ENCODE peak calls at places on chromosomes 4 and X, in five cellular contexts. E, Z, W, K and V are unnamed samples.
A peak's percentile ranks its signal among the peaks of the same experiment; 100 is the strongest.

GRCh38 chr4:76981649-76982048 is 32.1 kb downstream of the SEPTIN11 start:
- DNase-seq in E (no peak), Z (no peak), W (no peak), K (no peak), V (no peak)

GRCh38 chr4:179415016-179415841 is 1973.0 kb upstream of the AGA start:
- DNase-seq in E (no peak), Z (peak; percentile 1), W (no peak), K (no peak), V (no peak)

GRCh38 chrX:131704136-131704695 is 160.3 kb downstream of the OR13H1 start:
- DNase-seq in E (peak; percentile 74), Z (no peak), W (no peak), K (peak; percentile 89), V (no peak)

GRCh38 chr4:123649644-123650356 is 253.2 kb downstream of the SPRY1 start:
- DNase-seq in E (no peak), Z (peak; percentile 50), W (no peak), K (no peak), V (no peak)

GRCh38 chr4:2402053-2402452 is 16.4 kb downstream of the ZFYVE28 start:
- DNase-seq in E (peak; percentile 61), Z (no peak), W (no peak), K (no peak), V (peak; percentile 68)

GRCh38 chr4:101066586-101066985 is 280.7 kb downstream of the PPP3CA start:
- DNase-seq in E (no peak), Z (no peak), W (no peak), K (no peak), V (no peak)

GRCh38 chr4:54802336-54802735 is 144.6 kb downstream of the KIT start:
- DNase-seq in E (no peak), Z (no peak), W (no peak), K (no peak), V (no peak)

GRCh38 chr4:152485726-152486276 is 50.1 kb downstream of the FBXW7 start:
- DNase-seq in E (no peak), Z (peak; percentile 34), W (no peak), K (no peak), V (no peak)

GRCh38 chrX:110944793-110945466 is 149.3 kb upstream of the CHRDL1 start:
- DNase-seq in E (no peak), Z (no peak), W (no peak), K (no peak), V (no peak)

GRCh38 chr4:40254961-40255721 is 58.3 kb downstream of the RHOH start:
- DNase-seq in E (no peak), Z (no peak), W (no peak), K (no peak), V (no peak)

GRCh38 chr4:8763966-8764901 is 107.4 kb downstream of the HMX1 start:
- DNase-seq in E (no peak), Z (no peak), W (no peak), K (peak; percentile 58), V (no peak)

GRCh38 chr4:41877020-41877796 is 58.0 kb upstream of the TMEM33 start:
- DNase-seq in E (no peak), Z (no peak), W (no peak), K (peak; percentile 39), V (no peak)

GRCh38 chr4:86857341-86858052 is 8.3 kb upstream of the SLC10A6 start:
- DNase-seq in E (no peak), Z (no peak), W (no peak), K (no peak), V (no peak)

GRCh38 chrX:12245650-12246645 is 107.7 kb downstream of the FRMPD4 start:
- DNase-seq in E (no peak), Z (no peak), W (no peak), K (no peak), V (no peak)

GRCh38 chr4:76535603-76536380 is 100.8 kb downstream of the SHROOM3 start:
- DNase-seq in E (no peak), Z (no peak), W (no peak), K (no peak), V (no peak)